ENCODE peak calls at places on chromosomes 6 and 20, in five cellular contexts. One of them, this sample, is unnamed. For H3K4me1, the result is how much of the 10 kb centered on the place peaks cover.

GRCh38 chr20:44006126-44006525 is 91.5 kb downstream of the TOX2 start:
- DNase-seq in cardiac muscle cell: no peak
- DNase-seq in right lobe of liver: no peak
- DNase-seq in fibroblast of lung: no peak
- DNase-seq in H1: no peak
- DNase-seq in this sample: no peak

GRCh38 chr20:11624704-11625103 is 293.0 kb upstream of the BTBD3 start:
- DNase-seq in cardiac muscle cell: no peak
- DNase-seq in right lobe of liver: no peak
- DNase-seq in fibroblast of lung: no peak
- DNase-seq in H1: no peak
- DNase-seq in this sample: no peak

GRCh38 chr20:4431446-4431845 is 290.3 kb upstream of the PRND start:
- DNase-seq in cardiac muscle cell: no peak
- DNase-seq in right lobe of liver: no peak
- DNase-seq in fibroblast of lung: no peak
- DNase-seq in H1: no peak
- DNase-seq in this sample: no peak

GRCh38 chr6:167735498-167736201 is 91.1 kb upstream of the AFDN start:
- DNase-seq in cardiac muscle cell: no peak
- DNase-seq in right lobe of liver: peak
- DNase-seq in fibroblast of lung: no peak
- DNase-seq in H1: no peak
- DNase-seq in this sample: no peak

GRCh38 chr6:97919631-97920030 is 636.6 kb upstream of the MMS22L start:
- DNase-seq in cardiac muscle cell: peak
- DNase-seq in right lobe of liver: no peak
- DNase-seq in fibroblast of lung: peak
- DNase-seq in H1: no peak
- DNase-seq in this sample: no peak

GRCh38 chr6:51514396-51515051 is 572.9 kb downstream of the PKHD1 start:
- DNase-seq in cardiac muscle cell: no peak
- DNase-seq in right lobe of liver: no peak
- DNase-seq in fibroblast of lung: peak
- DNase-seq in H1: no peak
- DNase-seq in this sample: no peak

GRCh38 chr6:83192871-83193746 is at the start of the genes PGM3 and RWDD2A:
- DNase-seq in cardiac muscle cell: peak
- DNase-seq in right lobe of liver: peak
- DNase-seq in fibroblast of lung: peak
- DNase-seq in H1: peak
- DNase-seq in this sample: peak

GRCh38 chr6:147467463-147467862 is 41.0 kb upstream of the SAMD5 start:
- DNase-seq in cardiac muscle cell: no peak
- DNase-seq in right lobe of liver: no peak
- DNase-seq in fibroblast of lung: no peak
- DNase-seq in H1: no peak
- DNase-seq in this sample: no peak

GRCh38 chr6:134584809-134585528 is 267.1 kb upstream of the SGK1 start:
- DNase-seq in cardiac muscle cell: no peak
- DNase-seq in right lobe of liver: no peak
- DNase-seq in fibroblast of lung: no peak
- DNase-seq in H1: no peak
- DNase-seq in this sample: no peak

DNA sequence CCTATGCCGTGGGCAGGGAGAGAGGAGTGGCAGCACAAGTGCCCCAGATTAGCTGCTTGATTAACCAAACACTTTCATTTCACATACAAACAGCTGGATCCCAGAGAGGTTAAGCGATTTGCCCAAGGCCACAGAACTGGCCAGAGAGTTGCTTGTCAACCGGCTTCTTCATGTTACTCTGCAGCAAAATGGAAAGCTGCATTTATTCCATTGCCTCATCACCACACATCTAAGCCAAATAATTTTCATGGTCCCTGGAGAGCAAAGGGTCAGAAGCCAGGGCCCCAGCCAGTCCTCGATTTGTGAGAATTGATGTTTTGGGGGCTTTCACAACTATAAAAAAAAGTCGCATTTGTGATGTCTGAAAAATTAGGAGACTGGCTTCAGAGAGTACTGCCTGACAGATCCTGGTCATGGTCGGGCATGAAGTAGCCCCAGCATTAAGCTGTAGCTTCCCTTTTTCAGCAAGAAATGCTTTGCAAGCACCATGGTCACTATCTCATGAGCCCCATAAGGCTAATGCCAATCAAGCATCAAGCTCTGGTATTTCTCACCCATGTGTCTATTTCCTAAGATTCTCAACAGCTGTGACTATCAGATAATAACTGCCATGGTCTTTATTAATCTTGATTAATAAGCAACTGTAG is 95.8 kb downstream of the BANF2 start:
- DNase-seq in cardiac muscle cell: no peak
- DNase-seq in right lobe of liver: no peak
- DNase-seq in fibroblast of lung: no peak
- DNase-seq in H1: no peak
- DNase-seq in this sample: no peak
- TF ChIP-seq CTCF in cardiac muscle cell: no peak
- TF ChIP-seq CTCF in right lobe of liver: no peak
- TF ChIP-seq CTCF in fibroblast of lung: no peak
- TF ChIP-seq CTCF in H1: no peak
- TF ChIP-seq CTCF in this sample: no peak

GRCh38 chr6:143335865-143336264 is 114.6 kb downstream of the ADAT2 start:
- DNase-seq in cardiac muscle cell: no peak
- DNase-seq in right lobe of liver: no peak
- DNase-seq in fibroblast of lung: no peak
- DNase-seq in H1: no peak
- DNase-seq in this sample: no peak

GRCh38 chr6:143333749-143334520 is 116.6 kb downstream of the ADAT2 start:
- DNase-seq in cardiac muscle cell: no peak
- DNase-seq in right lobe of liver: no peak
- DNase-seq in fibroblast of lung: no peak
- DNase-seq in H1: no peak
- DNase-seq in this sample: no peak

GRCh38 chr6:143339223-143339622 is 111.3 kb downstream of the ADAT2 start:
- DNase-seq in cardiac muscle cell: no peak
- DNase-seq in right lobe of liver: no peak
- DNase-seq in fibroblast of lung: no peak
- DNase-seq in H1: no peak
- DNase-seq in this sample: no peak

GRCh38 chr6:143336446-143337152 is 113.9 kb downstream of the ADAT2 start:
- DNase-seq in cardiac muscle cell: no peak
- DNase-seq in right lobe of liver: no peak
- DNase-seq in fibroblast of lung: peak
- DNase-seq in H1: no peak
- DNase-seq in this sample: no peak

GRCh38 chr6:143337201-143337949 is 113.1 kb downstream of the ADAT2 start:
- DNase-seq in cardiac muscle cell: peak
- DNase-seq in right lobe of liver: no peak
- DNase-seq in fibroblast of lung: no peak
- DNase-seq in H1: peak
- DNase-seq in this sample: peak
- H3K27ac ChIP-seq in cardiac muscle cell: no peak
- H3K27ac ChIP-seq in right lobe of liver: no peak
- H3K27ac ChIP-seq in fibroblast of lung: no peak
- H3K27ac ChIP-seq in H1: no peak
- H3K27ac ChIP-seq in this sample: no peak

DNA sequence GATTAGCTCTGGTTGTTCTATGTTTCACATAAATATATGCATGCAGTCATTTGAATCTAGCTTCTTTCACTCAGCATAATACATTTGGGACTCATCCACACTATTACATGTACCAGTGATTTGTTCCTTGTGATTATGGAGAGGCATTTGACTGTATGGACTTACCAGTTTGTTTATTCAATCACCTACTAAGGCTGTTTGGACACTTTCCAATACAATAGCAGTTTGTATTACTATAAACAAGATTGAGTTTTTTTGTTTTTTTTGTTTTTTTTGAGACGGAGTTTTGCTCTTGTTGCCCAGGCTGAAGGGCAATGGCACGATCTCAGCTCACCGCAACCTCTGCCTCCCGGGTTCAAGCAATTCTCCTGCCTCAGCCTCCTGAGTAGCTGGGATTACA is 109.8 kb upstream of the DST start:
- DNase-seq in cardiac muscle cell: no peak
- DNase-seq in right lobe of liver: no peak
- DNase-seq in fibroblast of lung: no peak
- DNase-seq in H1: no peak
- DNase-seq in this sample: no peak
- H3K4me1 ChIP-seq in cardiac muscle cell: under half
- H3K4me1 ChIP-seq in right lobe of liver: under half
- H3K4me1 ChIP-seq in fibroblast of lung: under half
- H3K4me1 ChIP-seq in H1: under half
- H3K4me1 ChIP-seq in this sample: under half

DNA sequence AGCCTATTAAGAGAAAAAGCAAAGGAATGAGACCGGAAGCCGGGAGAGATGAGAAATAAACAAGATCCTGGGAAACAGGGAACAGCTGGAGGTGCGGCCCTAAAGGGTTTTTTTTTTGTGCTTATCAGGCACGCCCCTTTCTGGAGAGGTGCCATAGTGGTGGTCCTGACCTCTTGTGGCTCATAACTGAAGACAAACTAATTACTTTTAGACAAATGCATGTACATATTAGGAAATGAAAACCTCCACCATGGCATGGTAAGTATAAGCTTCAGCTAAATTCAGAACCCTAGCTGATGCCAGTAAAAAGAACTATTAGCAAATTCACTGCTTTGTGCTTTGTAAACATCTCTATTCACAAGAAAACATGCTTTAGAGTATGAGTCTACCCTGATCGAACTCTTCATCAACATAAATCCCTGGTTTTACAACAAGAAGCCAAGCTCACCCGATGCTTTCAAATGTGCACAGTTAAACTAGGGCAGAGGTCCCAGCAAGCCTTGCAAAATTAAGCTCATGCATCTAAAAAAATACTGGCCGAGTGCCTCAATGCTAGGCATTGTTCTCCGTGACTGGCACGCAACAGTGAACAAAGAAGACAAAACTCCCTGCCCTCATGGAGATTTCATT is 96.4 kb upstream of the MRPS10 start:
- DNase-seq in cardiac muscle cell: no peak
- DNase-seq in right lobe of liver: no peak
- DNase-seq in fibroblast of lung: peak
- DNase-seq in H1: no peak
- DNase-seq in this sample: no peak
- TF ChIP-seq CTCF in cardiac muscle cell: no peak
- TF ChIP-seq CTCF in right lobe of liver: no peak
- TF ChIP-seq CTCF in fibroblast of lung: no peak
- TF ChIP-seq CTCF in H1: no peak
- TF ChIP-seq CTCF in this sample: no peak

GRCh38 chr20:47310729-47311128 is 45.8 kb downstream of the ZMYND8 start:
- DNase-seq in cardiac muscle cell: no peak
- DNase-seq in right lobe of liver: no peak
- DNase-seq in fibroblast of lung: no peak
- DNase-seq in H1: no peak
- DNase-seq in this sample: no peak

GRCh38 chr20:47311967-47312681 is 44.4 kb downstream of the ZMYND8 start:
- DNase-seq in cardiac muscle cell: no peak
- DNase-seq in right lobe of liver: no peak
- DNase-seq in fibroblast of lung: no peak
- DNase-seq in H1: no peak
- DNase-seq in this sample: no peak

GRCh38 chr20:47314647-47315338 is 41.7 kb downstream of the ZMYND8 start:
- DNase-seq in cardiac muscle cell: no peak
- DNase-seq in right lobe of liver: no peak
- DNase-seq in fibroblast of lung: no peak
- DNase-seq in H1: no peak
- DNase-seq in this sample: no peak

GRCh38 chr20:47309806-47310426 is 46.6 kb downstream of the ZMYND8 start:
- DNase-seq in cardiac muscle cell: no peak
- DNase-seq in right lobe of liver: no peak
- DNase-seq in fibroblast of lung: no peak
- DNase-seq in H1: no peak
- DNase-seq in this sample: no peak

DNA sequence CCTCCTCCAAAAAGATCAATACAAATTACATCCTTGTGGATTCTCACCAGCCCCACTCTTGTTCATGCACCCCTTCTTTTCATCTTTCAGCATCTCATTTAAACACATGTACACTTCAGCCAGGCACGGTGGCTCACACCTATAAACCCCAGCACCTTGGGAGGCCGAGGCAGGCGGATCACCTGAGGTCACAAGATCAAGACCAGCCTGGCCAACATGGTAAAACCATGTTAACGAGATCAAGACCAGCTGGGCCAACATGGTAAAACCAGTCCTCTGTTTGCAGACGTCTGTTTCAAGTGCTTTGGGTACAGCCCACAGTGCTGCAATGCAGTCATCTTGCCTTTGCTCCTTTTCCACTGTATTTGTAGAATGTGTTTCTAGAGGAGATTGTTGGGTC is 45.3 kb downstream of the ZMYND8 start:
- DNase-seq in cardiac muscle cell: no peak
- DNase-seq in right lobe of liver: no peak
- DNase-seq in fibroblast of lung: no peak
- DNase-seq in H1: no peak
- DNase-seq in this sample: no peak
- H3K27ac ChIP-seq in cardiac muscle cell: no peak
- H3K27ac ChIP-seq in right lobe of liver: no peak
- H3K27ac ChIP-seq in fibroblast of lung: no peak
- H3K27ac ChIP-seq in H1: no peak
- H3K27ac ChIP-seq in this sample: no peak

DNA sequence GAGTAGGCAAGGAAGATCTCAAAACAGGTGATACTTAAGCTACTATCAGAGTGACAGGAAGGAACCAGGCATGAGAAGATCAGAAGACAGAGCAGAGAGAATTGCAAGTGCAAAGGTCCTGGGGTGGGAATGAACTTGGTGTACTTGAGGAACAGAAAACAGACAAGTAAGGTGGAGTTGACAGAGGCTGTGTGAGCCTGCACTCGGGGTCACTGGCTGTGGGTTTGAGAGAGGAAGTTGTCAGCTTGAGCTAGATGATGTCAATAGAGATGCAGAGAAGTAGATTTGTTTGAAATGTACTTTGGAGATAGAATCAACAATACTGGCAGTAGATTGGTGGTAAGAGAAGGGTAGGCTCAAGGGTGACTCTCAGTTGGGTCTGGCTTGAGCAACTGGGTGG is 209.5 kb downstream of the CLIC5 start:
- DNase-seq in cardiac muscle cell: no peak
- DNase-seq in right lobe of liver: no peak
- DNase-seq in fibroblast of lung: no peak
- DNase-seq in H1: no peak
- DNase-seq in this sample: no peak
- H3K4me1 ChIP-seq in cardiac muscle cell: under half
- H3K4me1 ChIP-seq in right lobe of liver: under half
- H3K4me1 ChIP-seq in fibroblast of lung: under half
- H3K4me1 ChIP-seq in H1: under half
- H3K4me1 ChIP-seq in this sample: under half

DNA sequence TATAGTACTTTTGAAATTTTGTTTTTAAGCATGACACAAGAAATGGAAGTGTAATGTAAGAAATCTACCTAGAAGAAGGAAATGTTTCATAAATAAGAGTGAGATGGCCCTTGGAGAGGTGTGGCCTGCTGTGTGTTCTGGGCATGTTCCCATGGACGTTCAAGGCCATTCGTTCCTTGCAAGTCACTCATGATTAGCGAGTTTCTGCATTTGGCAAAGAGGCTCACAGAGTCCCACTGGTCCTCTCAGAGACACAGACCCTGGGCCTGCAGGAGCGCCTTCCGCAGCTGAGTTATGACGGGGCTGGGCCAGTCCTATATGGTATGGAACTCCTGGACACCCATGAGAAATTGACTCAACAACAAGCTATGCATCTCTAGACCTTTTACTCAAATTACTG is 7.2 kb downstream of the THBS2 start:
- DNase-seq in cardiac muscle cell: no peak
- DNase-seq in right lobe of liver: no peak
- DNase-seq in fibroblast of lung: no peak
- DNase-seq in H1: no peak
- DNase-seq in this sample: no peak
- TF ChIP-seq CTCF in cardiac muscle cell: no peak
- TF ChIP-seq CTCF in right lobe of liver: no peak
- TF ChIP-seq CTCF in fibroblast of lung: no peak
- TF ChIP-seq CTCF in H1: no peak
- TF ChIP-seq CTCF in this sample: no peak

GRCh38 chr20:62885808-62886708 is 24.4 kb upstream of the TCFL5 start:
- DNase-seq in cardiac muscle cell: no peak
- DNase-seq in right lobe of liver: no peak
- DNase-seq in fibroblast of lung: no peak
- DNase-seq in H1: no peak
- DNase-seq in this sample: no peak
- H3K27ac ChIP-seq in cardiac muscle cell: no peak
- H3K27ac ChIP-seq in right lobe of liver: no peak
- H3K27ac ChIP-seq in fibroblast of lung: no peak
- H3K27ac ChIP-seq in H1: peak
- H3K27ac ChIP-seq in this sample: no peak

This sample was measured in body of pancreas.